ENCODE peak calls at places on chromosomes 4 and X, in eight cellular contexts. Z is PC-3, P is small intestine, A is fibroblast of lung, J is upper lobe of left lung, B is colonic mucosa, G is tibial artery, K is left lung. R is an unnamed sample. For H3K9me3, the result is how much of the 10 kb centered on the place peaks cover.

GRCh38 chrX:130974323-130974722 is 71.3 kb upstream of the ENOX2 start:
- DNase-seq in J (no peak), Z (peak), A (peak), K (no peak), G (no peak), P (no peak), B (no peak), R (no peak)

GRCh38 chr4:167185465-167185864 is 48.8 kb downstream of the SPOCK3 start:
- DNase-seq in K (no peak), J (no peak), B (no peak), G (no peak), P (no peak), Z (peak), A (no peak), R (no peak)

GRCh38 chr4:1566838-1567518 is 117.1 kb downstream of the FAM53A start:
- DNase-seq in G (peak), P (no peak), A (no peak), J (no peak), K (no peak), Z (no peak), B (no peak), R (no peak)

GRCh38 chr4:126775485-126776106 is 857.2 kb upstream of the INTU start:
- DNase-seq in K (no peak), G (no peak), Z (no peak), A (no peak), B (no peak), J (no peak), P (no peak), R (no peak)

GRCh38 chr4:36010531-36010930 is 233.8 kb downstream of the ARAP2 start:
- DNase-seq in B (no peak), G (no peak), A (no peak), K (no peak), P (no peak), Z (no peak), J (no peak), R (no peak)

GRCh38 chr4:148090029-148090428 is 352.2 kb downstream of the NR3C2 start:
- DNase-seq in G (no peak), A (no peak), B (no peak), K (no peak), P (no peak), J (no peak), Z (no peak), R (no peak)

GRCh38 chrX:37926700-37927099 is 79.3 kb upstream of the DYNLT3 start:
- DNase-seq in J (no peak), A (peak), K (no peak), Z (peak), P (peak), G (no peak), B (no peak), R (no peak)

GRCh38 chr4:186981161-186981560 is 257.5 kb upstream of the FAT1 start:
- DNase-seq in B (no peak), G (no peak), A (peak), J (no peak), K (no peak), P (no peak), Z (no peak), R (no peak)

GRCh38 chrX:25034889-25035288 is 19.1 kb upstream of the ARX start:
- DNase-seq in A (peak), J (no peak), K (no peak), P (no peak), G (no peak), B (no peak), Z (peak), R (no peak)

GRCh38 chr4:141435446-141436225 is 200.7 kb upstream of the IL15 start:
- DNase-seq in K (no peak), B (no peak), G (no peak), Z (peak), A (peak), J (no peak), P (no peak), R (no peak)

GRCh38 chr4:141439223-141439622 is 197.2 kb upstream of the IL15 start:
- DNase-seq in P (no peak), G (no peak), K (no peak), Z (no peak), J (no peak), B (no peak), A (no peak), R (no peak)
- H3K9me3 ChIP-seq in P (under half), G (under half), K (under half), Z (under half), J (under half), B (under half), A (under half), R (under half)

GRCh38 chrX:153731845-153732215 is 7.2 kb downstream of the ABCD1 start:
- DNase-seq in A (no peak), K (no peak), P (no peak), J (no peak), B (no peak), G (no peak), Z (no peak), R (no peak)

GRCh38 chrX:153733651-153734240 is 9.1 kb downstream of the ABCD1 start:
- DNase-seq in B (no peak), A (no peak), P (no peak), K (no peak), Z (no peak), J (no peak), G (no peak), R (no peak)

GRCh38 chrX:153731117-153731844 is 6.6 kb downstream of the ABCD1 start:
- DNase-seq in Z (peak), P (peak), B (no peak), J (no peak), G (no peak), K (no peak), A (no peak), R (no peak)

GRCh38 chrX:153734871-153735270 is 10.2 kb downstream of the ABCD1 start:
- DNase-seq in J (no peak), K (no peak), A (no peak), G (no peak), Z (no peak), P (no peak), B (no peak), R (no peak)

GRCh38 chrX:153732406-153732805 is 7.8 kb downstream of the ABCD1 start:
- DNase-seq in J (no peak), A (no peak), P (no peak), Z (peak), K (no peak), G (no peak), B (no peak), R (no peak)
- H3K9me3 ChIP-seq in J (under half), A (under half), P (under half), Z (under half), K (under half), G (under half), B (under half), R (under half)

GRCh38 chr4:374298-375160 is 36.9 kb downstream of the ZNF141 start:
- DNase-seq in K (no peak), A (peak), J (no peak), G (no peak), B (no peak), Z (no peak), P (no peak), R (no peak)

GRCh38 chr4:373062-373839 is 35.6 kb downstream of the ZNF141 start:
- DNase-seq in A (peak), G (no peak), Z (no peak), B (no peak), J (no peak), P (no peak), K (no peak), R (no peak)
- H3K9me3 ChIP-seq in A (under half), G (half or more), Z (half or more), B (under half), J (half or more), P (under half), K (half or more), R (half or more)

GRCh38 chrX:44943007-44943406 is 70.0 kb downstream of the KDM6A start:
- DNase-seq in P (no peak), J (no peak), A (no peak), Z (peak), G (no peak), B (no peak), K (no peak), R (no peak)

GRCh38 chrX:44935640-44936039 is 62.7 kb downstream of the KDM6A start:
- DNase-seq in B (no peak), Z (peak), J (no peak), A (no peak), P (no peak), K (no peak), G (no peak), R (no peak)

GRCh38 chrX:44935172-44935571 is 62.2 kb downstream of the KDM6A start:
- DNase-seq in A (no peak), B (no peak), P (no peak), J (no peak), K (no peak), Z (no peak), G (no peak), R (no peak)

GRCh38 chrX:44938111-44938510 is 65.1 kb downstream of the KDM6A start:
- DNase-seq in P (no peak), A (no peak), J (no peak), G (no peak), Z (no peak), B (no peak), K (no peak), R (no peak)

GRCh38 chrX:44937606-44938005 is 64.6 kb downstream of the KDM6A start:
- DNase-seq in K (no peak), B (no peak), J (no peak), A (no peak), Z (no peak), P (no peak), G (no peak), R (no peak)
- H3K9me3 ChIP-seq in K (under half), B (under half), J (under half), A (under half), Z (under half), P (under half), G (under half), R (under half)

DNA sequence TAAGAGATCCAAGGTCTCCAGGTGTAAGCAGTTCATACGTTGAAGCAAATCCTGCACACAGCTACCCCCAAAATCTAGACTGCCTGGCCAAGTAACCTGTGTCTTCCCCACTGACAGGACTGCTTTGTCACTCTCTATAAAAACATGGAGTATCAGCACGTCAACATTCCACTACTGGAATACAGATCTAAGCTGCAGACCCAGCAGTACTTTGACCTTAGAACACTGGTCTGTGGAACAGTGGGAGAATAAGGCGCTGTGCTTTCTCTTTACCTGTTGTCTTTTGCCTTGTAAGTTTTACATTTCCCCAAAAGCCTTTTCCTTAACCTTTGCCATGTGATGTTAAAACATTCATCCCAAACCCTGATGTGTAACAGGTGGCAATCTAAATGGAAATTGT is 137.4 kb downstream of the JADE1 start:
- DNase-seq in A (no peak), K (no peak), Z (no peak), P (peak), G (no peak), B (no peak), J (no peak), R (no peak)
- H3K9me3 ChIP-seq in A (under half), K (under half), Z (under half), P (under half), G (under half), B (under half), J (under half), R (under half)

GRCh38 chrX:40157228-40158035 is 59.7 kb upstream of the BCOR start:
- DNase-seq in Z (no peak), G (no peak), B (no peak), K (no peak), P (no peak), J (no peak), A (no peak), R (no peak)
- H3K9me3 ChIP-seq in Z (under half), G (under half), B (under half), K (under half), P (under half), J (under half), A (under half), R (under half)

DNA sequence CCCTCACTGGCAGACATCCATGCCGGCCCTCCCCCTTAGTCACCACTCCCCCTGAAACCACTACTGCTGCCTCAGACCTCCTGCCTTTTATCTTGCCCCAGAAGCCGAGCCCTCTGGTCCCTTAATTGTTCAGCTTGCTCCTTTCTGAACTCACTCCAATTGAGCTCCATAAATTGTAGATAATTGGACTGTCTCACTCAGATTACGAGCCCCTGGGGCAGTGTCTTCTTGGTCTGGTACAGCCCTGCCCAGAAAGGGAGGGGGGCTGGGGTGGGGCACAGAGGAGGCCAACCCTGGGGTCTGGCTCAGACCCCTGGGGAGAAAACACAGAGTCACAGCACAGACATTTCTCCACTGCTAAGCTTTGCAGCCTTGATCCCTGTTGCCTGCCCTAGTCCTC is 39.4 kb downstream of the NALF2 start:
- DNase-seq in B (no peak), J (no peak), K (no peak), P (no peak), A (no peak), Z (no peak), G (no peak), R (no peak)
- H3K9me3 ChIP-seq in B (under half), J (under half), K (under half), P (under half), A (under half), Z (under half), G (under half), R (under half)

R was measured in T-helper 17 cell.